ENCODE peak calls at places on chromosomes 2 and 18, in ten cellular contexts. E is HT-29; I is NCI-H748 treated with DMSO at 0.1 percent for 48 hours; B is stimulated activated CD8-positive, alpha-beta memory T cell treated with anti-CD3 and anti-CD28 coated beads, Interleukin-4, amount 100 ng/mL, for 1 hour; G is transverse colon; L is ELF-1; U is endothelial cell; Q is NCI-H1105 treated with DMSO at 0.1 percent for 48 hours; Z is omental fat pad; T is Right ventricle myocardium inferior. W is an unnamed sample.
A peak's percentile ranks its signal among the peaks of the same experiment; 100 is the strongest.

GRCh38 chr18:2906522-2907458 is 60.0 kb downstream of the EMILIN2 start:
- DNase-seq in E (peak; percentile 41), I (no peak), B (no peak), G (peak; percentile 70), L (no peak), U (peak; percentile 49), Q (peak; percentile 22), Z (no peak), T (no peak), W (no peak)

GRCh38 chr2:198312621-198313483 is 508.5 kb downstream of the PLCL1 start:
- DNase-seq in E (no peak), I (no peak), B (no peak), G (peak; percentile 35), L (no peak), U (no peak), Q (no peak), Z (no peak), T (no peak), W (no peak)

GRCh38 chr18:49170145-49170544 is 219.4 kb upstream of the SMAD7 start:
- DNase-seq in E (no peak), I (no peak), B (no peak), G (no peak), L (no peak), U (no peak), Q (no peak), Z (no peak), T (no peak), W (no peak)

GRCh38 chr2:219483451-219484342 is 15.0 kb upstream of the GMPPA start:
- DNase-seq in E (no peak), I (no peak), B (no peak), G (no peak), L (no peak), U (no peak), Q (no peak), Z (no peak), T (peak; percentile 55), W (no peak)

GRCh38 chr2:105744091-105744908 is 412 bp upstream of the NCK2 start:
- DNase-seq in E (peak; percentile 23), I (peak; percentile 39), B (no peak), G (peak; percentile 71), L (peak; percentile 44), U (peak; percentile 78), Q (peak; percentile 45), Z (no peak), T (peak; percentile 90), W (no peak)

GRCh38 chr2:120445431-120446143 is 99.7 kb downstream of the INHBB start:
- DNase-seq in E (no peak), I (no peak), B (no peak), G (no peak), L (no peak), U (no peak), Q (no peak), Z (no peak), T (no peak), W (peak; percentile 32)

GRCh38 chr2:190402986-190403385 is 5.2 kb upstream of the MFSD6 start:
- DNase-seq in E (no peak), I (no peak), B (no peak), G (no peak), L (no peak), U (no peak), Q (no peak), Z (no peak), T (no peak), W (no peak)

GRCh38 chr2:163715199-163715598 is 20.6 kb downstream of the FIGN start:
- DNase-seq in E (no peak), I (no peak), B (no peak), G (no peak), L (peak; percentile 36), U (no peak), Q (no peak), Z (no peak), T (no peak), W (no peak)

GRCh38 chr2:173231042-173231441 is 123.6 kb upstream of the CDCA7 start:
- DNase-seq in E (peak; percentile 76), I (peak; percentile 22), B (no peak), G (peak; percentile 26), L (no peak), U (no peak), Q (peak; percentile 99), Z (no peak), T (no peak), W (peak; percentile 14)

GRCh38 chr18:44895176-44895798 is 214.6 kb downstream of the SETBP1 start:
- DNase-seq in E (peak; percentile 27), I (no peak), B (no peak), G (peak; percentile 76), L (peak; percentile 12), U (no peak), Q (peak; percentile 29), Z (no peak), T (peak; percentile 65), W (no peak)

GRCh38 chr2:74549685-74549971 is 4.1 kb downstream of the LOXL3 start:
- DNase-seq in E (no peak), I (no peak), B (no peak), G (no peak), L (no peak), U (no peak), Q (no peak), Z (no peak), T (no peak), W (no peak)

GRCh38 chr2:8527676-8528075 is 154.2 kb upstream of the ID2 start:
- DNase-seq in E (no peak), I (no peak), B (no peak), G (no peak), L (no peak), U (no peak), Q (no peak), Z (no peak), T (peak; percentile 50), W (no peak)

GRCh38 chr18:36153203-36153602 is 23.5 kb downstream of the ELP2 start:
- DNase-seq in E (no peak), I (no peak), B (no peak), G (no peak), L (no peak), U (no peak), Q (no peak), Z (no peak), T (no peak), W (no peak)

GRCh38 chr18:33440384-33441043 is at the start of gene CCDC178:
- DNase-seq in E (no peak), I (peak; percentile 69), B (no peak), G (peak; percentile 7), L (peak; percentile 45), U (peak; percentile 71), Q (peak; percentile 64), Z (no peak), T (peak; percentile 59), W (no peak)

GRCh38 chr2:196171248-196171871 is at the start of gene STK17B:
- DNase-seq in E (peak; percentile 96), I (peak; percentile 93), B (peak; percentile 95), G (peak; percentile 98), L (peak; percentile 93), U (peak; percentile 92), Q (peak; percentile 86), Z (peak; percentile 82), T (peak; percentile 97), W (peak; percentile 25)

GRCh38 chr18:48590678-48591077 is 51.8 kb downstream of the CTIF start:
- DNase-seq in E (no peak), I (no peak), B (no peak), G (no peak), L (no peak), U (no peak), Q (no peak), Z (no peak), T (no peak), W (no peak)

GRCh38 chr2:63537306-63537705 is 51.0 kb downstream of the WDPCP start:
- DNase-seq in E (no peak), I (no peak), B (no peak), G (no peak), L (no peak), U (no peak), Q (no peak), Z (no peak), T (no peak), W (no peak)

GRCh38 chr2:209425082-209426071 is 1.5 kb downstream of the MAP2 start:
- DNase-seq in E (peak; percentile 63), I (peak; percentile 66), B (no peak), G (no peak), L (no peak), U (peak; percentile 22), Q (peak; percentile 58), Z (no peak), T (no peak), W (peak; percentile 0)

GRCh38 chr2:154193246-154193645 is 321.5 kb downstream of the GALNT13 start:
- DNase-seq in E (no peak), I (no peak), B (no peak), G (no peak), L (no peak), U (no peak), Q (no peak), Z (no peak), T (no peak), W (no peak)

GRCh38 chr2:176817061-176817565 is 395.5 kb upstream of the HNRNPA3 start:
- DNase-seq in E (peak; percentile 7), I (no peak), B (no peak), G (no peak), L (peak; percentile 37), U (no peak), Q (peak; percentile 14), Z (no peak), T (no peak), W (no peak)

W was measured in NCI-H187.